ENCODE peak calls at places on chromosomes 11 and 22, in seven cellular contexts. V is MM.1S; P is CD8-positive, alpha-beta memory T cell; E is cardiac muscle cell; N is kidney epithelial cell; U is left ventricle myocardium inferior; J is AG10803. C is an unnamed sample.

GRCh38 chr22:38867496-38868285 is 4.3 kb downstream of the CBX6 start:
- DNase-seq in N (no peak), U (no peak), J (no peak), V (no peak), E (no peak), P (no peak), C (no peak)

GRCh38 chr11:61972796-61973602 is 5.6 kb upstream of the FTH1 start:
- DNase-seq in E (no peak), N (peak), P (no peak), U (no peak), V (no peak), J (no peak), C (peak)

GRCh38 chr11:6397156-6397555 is 6.9 kb downstream of the SMPD1 start:
- DNase-seq in U (no peak), V (no peak), J (peak), P (no peak), N (no peak), E (peak), C (no peak)

GRCh38 chr11:70583781-70584218 is 185.5 kb downstream of the CTTN start:
- DNase-seq in V (no peak), J (no peak), U (no peak), P (no peak), N (no peak), E (no peak), C (no peak)

GRCh38 chr11:34259087-34259486 is 98.7 kb downstream of the ABTB2 start:
- DNase-seq in P (no peak), U (no peak), E (no peak), V (no peak), N (no peak), J (peak), C (no peak)

GRCh38 chr22:20566420-20567260 is 59.2 kb downstream of the MED15 start:
- DNase-seq in N (no peak), E (peak), U (peak), J (peak), P (peak), V (no peak), C (peak)

GRCh38 chr11:34585870-34586654 is 34.8 kb upstream of the EHF start:
- DNase-seq in E (peak), J (peak), U (no peak), N (no peak), V (peak), P (peak), C (no peak)

GRCh38 chr22:49975543-49976389 is 15.2 kb downstream of the PIM3 start:
- DNase-seq in E (peak), N (no peak), V (no peak), J (peak), P (no peak), U (peak), C (no peak)

GRCh38 chr11:36024716-36025115 is 80.9 kb downstream of the LDLRAD3 start:
- DNase-seq in P (no peak), E (no peak), N (no peak), U (no peak), J (no peak), V (no peak), C (no peak)

GRCh38 chr11:29449280-29450074 is 567.4 kb downstream of the KCNA4 start:
- DNase-seq in P (no peak), U (no peak), N (no peak), E (peak), V (no peak), J (peak), C (no peak)

GRCh38 chr11:28819741-28820140 is 711.6 kb downstream of the METTL15 start:
- DNase-seq in E (no peak), P (no peak), V (no peak), N (no peak), J (no peak), U (no peak), C (no peak)

GRCh38 chr22:25564979-25565677 is 653 bp downstream of the GRK3 start:
- DNase-seq in U (peak), J (no peak), V (no peak), P (peak), E (peak), N (no peak), C (no peak)

GRCh38 chr22:19853879-19854777 is 546 bp downstream of the GNB1L start:
- DNase-seq in N (no peak), V (peak), J (no peak), P (peak), E (no peak), U (no peak), C (no peak)

GRCh38 chr22:46085831-46086576 is 64.3 kb upstream of the PPARA start:
- DNase-seq in P (no peak), E (peak), U (peak), N (no peak), V (no peak), J (peak), C (no peak)

GRCh38 chr11:64076764-64077163 is 41.0 kb downstream of the FLRT1 start:
- DNase-seq in J (no peak), U (no peak), E (no peak), P (no peak), V (no peak), N (no peak), C (no peak)

GRCh38 chr11:86390499-86390898 is 15.8 kb downstream of the CCDC81 start:
- DNase-seq in J (no peak), N (no peak), V (no peak), E (no peak), P (no peak), U (no peak), C (no peak)

GRCh38 chr22:17910561-17911311 is 113.6 kb downstream of the MICAL3 start:
- DNase-seq in E (peak), V (peak), U (peak), J (peak), N (peak), P (no peak), C (peak)

GRCh38 chr11:125455851-125456250 is 40.2 kb downstream of the FEZ1 start:
- DNase-seq in N (no peak), E (no peak), J (no peak), P (no peak), V (no peak), U (no peak), C (no peak)

GRCh38 chr11:132604446-132604845 is 927.9 kb downstream of the OPCML start:
- DNase-seq in V (no peak), J (peak), U (no peak), P (no peak), N (peak), E (peak), C (peak)

GRCh38 chr11:50080256-50080655 is 47.6 kb downstream of the OR4C45 start:
- DNase-seq in E (no peak), P (no peak), U (no peak), V (no peak), N (no peak), J (no peak), C (no peak)

GRCh38 chr11:60767388-60767811 is 10.7 kb downstream of the MS4A15 start:
- DNase-seq in P (no peak), J (no peak), N (no peak), V (no peak), E (no peak), U (no peak), C (no peak)

GRCh38 chr11:10117709-10118341 is 176.2 kb downstream of the SBF2 start:
- DNase-seq in N (no peak), V (no peak), P (no peak), E (peak), J (peak), U (no peak), C (no peak)

GRCh38 chr11:17277024-17277584 is 565 bp downstream of the NUCB2 start:
- DNase-seq in P (peak), V (peak), J (peak), U (no peak), E (peak), N (no peak), C (no peak)

GRCh38 chr11:12863605-12864121 is 145.5 kb upstream of the RASSF10 start:
- DNase-seq in V (no peak), N (no peak), U (no peak), P (no peak), J (no peak), E (peak), C (no peak)

GRCh38 chr11:15662285-15662684 is 547.6 kb downstream of the INSC start:
- DNase-seq in N (no peak), U (no peak), V (no peak), P (no peak), E (no peak), J (no peak), C (no peak)

GRCh38 chr11:20134991-20135736 is 25.1 kb downstream of the DBX1 start:
- DNase-seq in N (no peak), E (no peak), J (peak), P (no peak), U (no peak), V (no peak), C (no peak)

GRCh38 chr11:71078482-71078881 is 173.9 kb downstream of the SHANK2 start:
- DNase-seq in P (no peak), V (no peak), N (no peak), J (no peak), U (no peak), E (peak), C (no peak)

GRCh38 chr11:12242926-12243325 is 132.5 kb downstream of the MICAL2 start:
- DNase-seq in U (no peak), J (no peak), N (no peak), E (no peak), P (no peak), V (no peak), C (no peak)

GRCh38 chr11:70536051-70536877 is 137.9 kb downstream of the CTTN start:
- DNase-seq in V (no peak), J (no peak), U (no peak), E (no peak), N (no peak), P (no peak), C (no peak)

GRCh38 chr22:47050601-47051051 is 288.2 kb downstream of the TBC1D22A start:
- DNase-seq in U (no peak), E (no peak), P (no peak), V (no peak), N (no peak), J (no peak), C (no peak)

GRCh38 chr11:42311504-42311903 is 852.1 kb upstream of the LRRC4C start:
- DNase-seq in N (no peak), P (no peak), J (no peak), U (no peak), V (no peak), E (peak), C (no peak)

GRCh38 chr11:62554377-62554776 is 7.8 kb upstream of the AHNAK start:
- DNase-seq in V (no peak), U (peak), J (no peak), E (no peak), N (no peak), P (no peak), C (no peak)

GRCh38 chr11:68264244-68264643 is 7.5 kb downstream of the C11orf24 start:
- DNase-seq in V (no peak), E (no peak), J (no peak), P (no peak), N (no peak), U (no peak), C (no peak)

DNA sequence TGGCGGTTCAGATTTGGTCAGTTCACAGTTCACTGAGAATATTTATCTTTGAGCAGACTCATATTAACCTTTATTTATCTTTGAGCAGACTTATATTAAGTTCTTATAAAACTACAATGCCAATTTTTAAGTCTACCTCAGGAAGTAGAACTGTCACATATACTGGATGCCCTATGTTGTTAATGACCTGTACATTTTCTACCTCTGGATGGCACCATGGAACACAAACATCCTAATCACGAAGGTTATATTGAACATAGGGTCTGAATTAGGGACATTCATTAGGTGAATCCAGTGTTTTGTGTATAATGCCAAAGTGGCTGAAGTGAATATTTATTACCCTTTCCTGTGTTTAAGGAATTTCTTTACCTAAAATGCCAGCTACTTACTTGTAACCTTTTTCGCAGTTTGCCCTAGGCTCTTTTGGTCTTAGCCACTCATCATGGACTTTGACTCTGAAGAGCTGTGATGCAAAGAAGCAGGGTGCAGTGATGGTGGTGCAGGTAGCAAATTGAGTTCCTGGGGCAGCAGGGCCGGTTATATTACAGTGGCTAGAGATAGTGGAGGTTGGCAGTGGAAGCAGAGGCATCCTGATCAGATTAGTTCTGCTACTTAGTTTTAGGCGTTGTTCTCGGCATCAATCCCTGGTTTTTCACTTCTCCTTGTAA is 71.8 kb downstream of the STIM1 start:
- DNase-seq in P (no peak), U (no peak), E (no peak), N (no peak), V (no peak), J (no peak), C (no peak)
- H3K4me3 ChIP-seq in P (no peak), U (no peak), E (no peak), N (no peak), V (no peak), J (no peak), C (no peak)

DNA sequence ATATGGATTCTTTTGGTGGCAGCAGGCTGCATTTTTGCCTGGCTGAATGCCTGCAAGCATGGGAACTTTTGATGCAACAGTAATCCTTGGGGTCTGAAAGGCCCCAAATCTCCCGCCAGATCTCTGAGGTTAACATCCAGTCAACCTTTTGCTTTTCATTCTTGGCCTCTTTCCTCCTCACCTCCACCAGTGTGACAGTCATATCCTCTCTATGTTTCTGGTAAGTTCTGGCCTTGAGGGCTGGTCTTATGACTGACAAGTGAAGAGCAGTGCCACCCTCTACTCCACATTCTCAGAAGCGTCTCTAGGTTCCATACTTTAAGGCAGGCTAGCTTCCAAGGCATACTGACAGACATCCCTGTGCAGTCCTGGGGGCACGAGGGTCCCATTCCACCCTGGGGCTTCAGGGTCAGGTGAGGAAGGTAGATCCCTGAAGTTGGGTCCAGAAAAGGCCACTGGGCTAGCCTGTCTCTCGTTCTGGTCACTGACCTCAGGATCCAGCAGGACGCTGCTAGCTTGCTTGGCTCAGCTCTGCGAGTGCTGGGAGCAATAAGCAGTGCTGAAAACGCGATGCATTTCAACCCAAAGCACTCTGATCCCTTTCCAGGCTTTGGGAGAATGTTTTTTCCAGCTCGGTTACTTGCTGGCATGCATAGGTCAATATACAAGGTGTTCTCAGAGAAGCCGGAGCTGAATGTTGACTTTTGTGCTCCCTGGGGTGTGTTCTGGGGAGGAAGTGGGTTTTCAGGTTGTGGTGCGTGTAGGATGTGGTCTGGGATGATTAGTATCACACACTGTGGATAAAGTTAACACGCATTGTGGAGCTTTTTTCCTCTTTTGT is 75.2 kb downstream of the PTPRJ start:
- DNase-seq in E (peak), P (peak), U (no peak), V (no peak), J (no peak), N (peak), C (no peak)
- H3K4me3 ChIP-seq in E (no peak), P (peak), U (no peak), V (no peak), J (no peak), N (no peak), C (no peak)

DNA sequence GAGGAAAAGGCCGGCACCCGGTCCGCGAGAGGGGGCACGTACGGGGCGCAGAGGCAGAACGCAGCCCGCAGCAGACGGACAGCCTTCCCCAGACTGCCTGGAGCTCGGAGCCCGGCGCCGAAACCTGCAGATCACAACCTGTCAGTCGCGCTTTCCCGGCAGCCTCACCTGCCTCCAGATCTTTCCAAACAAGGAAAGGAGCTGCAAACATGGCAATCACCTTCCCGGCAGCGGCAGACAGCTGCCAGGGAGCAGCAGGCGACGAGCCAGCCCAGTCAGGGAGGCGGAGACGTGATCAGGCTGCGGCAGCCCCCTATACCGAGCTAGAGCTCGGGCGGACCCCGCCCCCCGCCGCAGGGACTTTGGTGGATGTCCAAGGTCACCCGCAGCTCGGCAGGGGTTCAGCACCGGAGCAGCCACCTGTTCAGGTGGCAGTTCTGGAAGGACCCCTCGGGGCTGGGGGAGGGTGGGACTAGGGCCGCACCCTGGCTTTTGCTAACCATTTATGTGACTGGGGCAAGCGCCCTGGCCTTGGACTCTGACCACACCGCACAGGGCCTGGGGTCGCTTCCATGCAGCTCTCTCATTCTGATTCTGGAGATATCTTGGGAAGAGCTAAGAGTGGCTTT is 143.8 kb downstream of the NECTIN1 start:
- DNase-seq in E (peak), P (no peak), U (no peak), V (no peak), J (no peak), N (no peak), C (no peak)
- H3K4me3 ChIP-seq in E (peak), P (no peak), U (peak), V (no peak), J (peak), N (peak), C (peak)

DNA sequence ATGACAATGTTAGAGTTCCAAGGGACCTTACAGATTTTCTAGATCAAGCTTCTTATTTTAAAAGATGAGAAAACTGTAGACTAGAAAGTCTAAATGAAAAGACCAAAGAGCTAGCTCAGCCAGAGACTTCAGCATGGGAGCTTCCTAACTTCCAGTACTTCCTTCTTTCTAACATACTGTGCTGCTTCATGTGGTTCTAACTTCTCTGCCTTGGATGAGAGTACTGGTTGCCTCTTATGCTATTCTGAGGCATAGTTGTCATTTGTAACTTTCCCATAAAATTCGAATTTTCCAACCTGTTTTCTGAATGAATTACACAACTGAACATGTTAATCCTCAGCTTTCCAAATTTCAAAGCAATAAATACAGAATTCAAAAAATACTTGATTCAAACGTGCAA is 1.8 kb downstream of the MTMR2 start:
- DNase-seq in V (no peak), E (peak), P (no peak), J (no peak), N (no peak), U (no peak), C (no peak)
- H3K4me3 ChIP-seq in V (no peak), E (no peak), P (no peak), J (no peak), N (no peak), U (peak), C (peak)

GRCh38 chr11:2881974-2882362 is 3.6 kb downstream of the CDKN1C start:
- DNase-seq in V (no peak), U (no peak), E (no peak), J (no peak), P (no peak), N (no peak), C (no peak)

GRCh38 chr11:2884424-2884815 is 1.2 kb downstream of the CDKN1C start:
- DNase-seq in P (no peak), J (peak), U (peak), N (no peak), E (peak), V (peak), C (no peak)

GRCh38 chr11:2883717-2884423 is 1.7 kb downstream of the CDKN1C start:
- DNase-seq in U (peak), E (peak), N (no peak), P (no peak), J (no peak), V (peak), C (no peak)

GRCh38 chr11:2881076-2881973 is 4.2 kb downstream of the CDKN1C start:
- DNase-seq in P (no peak), J (no peak), U (no peak), V (no peak), E (no peak), N (no peak), C (no peak)

DNA sequence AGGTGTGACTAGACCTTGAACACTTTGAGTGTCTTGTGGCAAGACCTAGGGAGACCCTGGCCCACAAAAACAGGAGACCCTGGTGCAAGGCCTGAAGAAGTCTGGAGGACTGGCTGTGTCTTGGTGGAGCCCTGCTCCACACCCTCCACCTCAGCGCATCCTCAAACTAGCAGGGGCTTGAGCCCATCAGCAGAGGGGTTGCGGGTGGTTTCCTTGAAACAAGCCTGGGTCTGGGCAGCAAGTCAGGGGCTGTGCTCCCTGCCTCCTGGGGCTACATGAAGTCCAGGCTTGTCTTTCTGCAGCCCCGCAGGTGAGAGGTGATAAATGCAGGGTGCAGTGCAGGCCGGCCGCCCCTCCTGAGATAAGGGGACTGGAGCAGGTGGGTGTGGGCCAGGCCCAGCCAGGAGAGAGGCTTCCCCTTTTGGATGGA is 2.9 kb downstream of the CDKN1C start:
- DNase-seq in P (no peak), J (no peak), U (no peak), E (no peak), N (no peak), V (no peak), C (no peak)
- H3K4me3 ChIP-seq in P (no peak), J (no peak), U (peak), E (no peak), N (no peak), V (no peak), C (no peak)

GRCh38 chr11:665062-665706 is 28.1 kb downstream of the DRD4 start:
- DNase-seq in N (no peak), P (no peak), E (peak), U (no peak), V (no peak), J (peak), C (no peak)
- H3K4me3 ChIP-seq in N (no peak), P (no peak), E (no peak), U (no peak), V (no peak), J (no peak), C (no peak)